ENCODE peak calls at places on chromosome 14, in seven cellular contexts. One of them, this sample, is unnamed.
A peak's percentile ranks its signal among the peaks of the same experiment; 100 is the strongest.

GRCh38 chr14:99034711-99035171 is 237.3 kb downstream of the BCL11B start:
- DNase-seq in activated T-cell treated with anti-CD3 and anti-CD28 coated beads, Interleukin-2, amount 50 U/mL, for 1 hour: no peak
- DNase-seq in HTR-8/SVneo: no peak
- DNase-seq in astrocyte of the spinal cord: no peak
- DNase-seq in activated naive CD4-positive, alpha-beta T cell treated with Interleukin-2 at 50 U/mL for 16 hours: no peak
- DNase-seq in GM12864: no peak
- DNase-seq in WERI-Rb-1: no peak
- DNase-seq in this sample: no peak

GRCh38 chr14:23667134-23667533 is 31.0 kb downstream of the DHRS2 start:
- DNase-seq in HTR-8/SVneo: no peak
- DNase-seq in GM12864: no peak
- DNase-seq in astrocyte of the spinal cord: no peak
- DNase-seq in WERI-Rb-1: no peak
- DNase-seq in activated naive CD4-positive, alpha-beta T cell treated with Interleukin-2 at 50 U/mL for 16 hours: no peak
- DNase-seq in activated T-cell treated with anti-CD3 and anti-CD28 coated beads, Interleukin-2, amount 50 U/mL, for 1 hour: no peak
- DNase-seq in this sample: no peak

GRCh38 chr14:69842671-69843407 is 36.4 kb upstream of the SMOC1 start:
- DNase-seq in WERI-Rb-1: no peak
- DNase-seq in astrocyte of the spinal cord: no peak
- DNase-seq in HTR-8/SVneo: no peak
- DNase-seq in activated naive CD4-positive, alpha-beta T cell treated with Interleukin-2 at 50 U/mL for 16 hours: no peak
- DNase-seq in GM12864: no peak
- DNase-seq in activated T-cell treated with anti-CD3 and anti-CD28 coated beads, Interleukin-2, amount 50 U/mL, for 1 hour: no peak
- DNase-seq in this sample: no peak

GRCh38 chr14:63499701-63500250 is 43.4 kb downstream of the PPP2R5E start:
- DNase-seq in HTR-8/SVneo: no peak
- DNase-seq in activated T-cell treated with anti-CD3 and anti-CD28 coated beads, Interleukin-2, amount 50 U/mL, for 1 hour: no peak
- DNase-seq in astrocyte of the spinal cord: no peak
- DNase-seq in activated naive CD4-positive, alpha-beta T cell treated with Interleukin-2 at 50 U/mL for 16 hours: no peak
- DNase-seq in GM12864: no peak
- DNase-seq in WERI-Rb-1: no peak
- DNase-seq in this sample: peak; percentile 21

GRCh38 chr14:83556746-83557460 is 1973.0 kb upstream of the FLRT2 start:
- DNase-seq in WERI-Rb-1: no peak
- DNase-seq in activated T-cell treated with anti-CD3 and anti-CD28 coated beads, Interleukin-2, amount 50 U/mL, for 1 hour: no peak
- DNase-seq in GM12864: no peak
- DNase-seq in activated naive CD4-positive, alpha-beta T cell treated with Interleukin-2 at 50 U/mL for 16 hours: no peak
- DNase-seq in astrocyte of the spinal cord: peak; percentile 85
- DNase-seq in HTR-8/SVneo: peak; percentile 46
- DNase-seq in this sample: no peak

GRCh38 chr14:97155320-97155719 is 358.1 kb downstream of the VRK1 start:
- DNase-seq in GM12864: no peak
- DNase-seq in activated naive CD4-positive, alpha-beta T cell treated with Interleukin-2 at 50 U/mL for 16 hours: no peak
- DNase-seq in astrocyte of the spinal cord: no peak
- DNase-seq in activated T-cell treated with anti-CD3 and anti-CD28 coated beads, Interleukin-2, amount 50 U/mL, for 1 hour: no peak
- DNase-seq in HTR-8/SVneo: no peak
- DNase-seq in WERI-Rb-1: no peak
- DNase-seq in this sample: no peak

GRCh38 chr14:21070083-21070609 is at the start of gene ARHGEF40:
- DNase-seq in WERI-Rb-1: peak; percentile 61
- DNase-seq in activated naive CD4-positive, alpha-beta T cell treated with Interleukin-2 at 50 U/mL for 16 hours: peak; percentile 30
- DNase-seq in GM12864: no peak
- DNase-seq in astrocyte of the spinal cord: peak; percentile 47
- DNase-seq in HTR-8/SVneo: peak; percentile 21
- DNase-seq in activated T-cell treated with anti-CD3 and anti-CD28 coated beads, Interleukin-2, amount 50 U/mL, for 1 hour: peak; percentile 39
- DNase-seq in this sample: peak; percentile 20

GRCh38 chr14:99722741-99723140 is 38.6 kb downstream of the CYP46A1 start:
- DNase-seq in GM12864: no peak
- DNase-seq in WERI-Rb-1: no peak
- DNase-seq in activated T-cell treated with anti-CD3 and anti-CD28 coated beads, Interleukin-2, amount 50 U/mL, for 1 hour: no peak
- DNase-seq in astrocyte of the spinal cord: no peak
- DNase-seq in activated naive CD4-positive, alpha-beta T cell treated with Interleukin-2 at 50 U/mL for 16 hours: no peak
- DNase-seq in HTR-8/SVneo: no peak
- DNase-seq in this sample: no peak

GRCh38 chr14:64234877-64235651 is 59.1 kb downstream of the ESR2 start:
- DNase-seq in WERI-Rb-1: peak; percentile 71
- DNase-seq in activated naive CD4-positive, alpha-beta T cell treated with Interleukin-2 at 50 U/mL for 16 hours: no peak
- DNase-seq in GM12864: no peak
- DNase-seq in activated T-cell treated with anti-CD3 and anti-CD28 coated beads, Interleukin-2, amount 50 U/mL, for 1 hour: no peak
- DNase-seq in HTR-8/SVneo: no peak
- DNase-seq in astrocyte of the spinal cord: peak; percentile 67
- DNase-seq in this sample: no peak

GRCh38 chr14:90519262-90519920 is 122.6 kb downstream of the CALM1 start:
- DNase-seq in GM12864: no peak
- DNase-seq in HTR-8/SVneo: no peak
- DNase-seq in activated naive CD4-positive, alpha-beta T cell treated with Interleukin-2 at 50 U/mL for 16 hours: no peak
- DNase-seq in WERI-Rb-1: no peak
- DNase-seq in astrocyte of the spinal cord: no peak
- DNase-seq in activated T-cell treated with anti-CD3 and anti-CD28 coated beads, Interleukin-2, amount 50 U/mL, for 1 hour: no peak
- DNase-seq in this sample: no peak

GRCh38 chr14:91361236-91361811 is 56.3 kb downstream of the CCDC88C start:
- DNase-seq in WERI-Rb-1: no peak
- DNase-seq in GM12864: no peak
- DNase-seq in astrocyte of the spinal cord: no peak
- DNase-seq in HTR-8/SVneo: no peak
- DNase-seq in activated naive CD4-positive, alpha-beta T cell treated with Interleukin-2 at 50 U/mL for 16 hours: no peak
- DNase-seq in activated T-cell treated with anti-CD3 and anti-CD28 coated beads, Interleukin-2, amount 50 U/mL, for 1 hour: no peak
- DNase-seq in this sample: peak; percentile 33

GRCh38 chr14:25887251-25887908 is 710.5 kb downstream of the NOVA1 start:
- DNase-seq in GM12864: no peak
- DNase-seq in WERI-Rb-1: no peak
- DNase-seq in activated naive CD4-positive, alpha-beta T cell treated with Interleukin-2 at 50 U/mL for 16 hours: no peak
- DNase-seq in activated T-cell treated with anti-CD3 and anti-CD28 coated beads, Interleukin-2, amount 50 U/mL, for 1 hour: no peak
- DNase-seq in astrocyte of the spinal cord: peak; percentile 29
- DNase-seq in HTR-8/SVneo: no peak
- DNase-seq in this sample: no peak

GRCh38 chr14:24818054-24818822 is 184.2 kb upstream of the GZMB start:
- DNase-seq in activated naive CD4-positive, alpha-beta T cell treated with Interleukin-2 at 50 U/mL for 16 hours: no peak
- DNase-seq in WERI-Rb-1: no peak
- DNase-seq in activated T-cell treated with anti-CD3 and anti-CD28 coated beads, Interleukin-2, amount 50 U/mL, for 1 hour: no peak
- DNase-seq in GM12864: no peak
- DNase-seq in astrocyte of the spinal cord: peak; percentile 58
- DNase-seq in HTR-8/SVneo: no peak
- DNase-seq in this sample: no peak

This sample was measured in tibial nerve.